ENCODE peak calls at places on chromosomes 4 and X, in five cellular contexts. B is H9, R is A673, J is ovary, Q is astrocyte of the cerebellum. O is an unnamed sample.

GRCh38 chr4:152956650-152957436 is 20.7 kb downstream of the FHDC1 start:
- DNase-seq in R (no peak), B (no peak), Q (peak; percentile 23), J (no peak), O (peak; percentile 65)

GRCh38 chr4:152398060-152398459 is 137.8 kb downstream of the FBXW7 start:
- DNase-seq in R (peak; percentile 51), J (no peak), Q (no peak), B (no peak), O (no peak)

GRCh38 chr4:155960522-155960921 is 6.9 kb upstream of the CTSO start:
- DNase-seq in Q (peak; percentile 50), R (no peak), B (no peak), J (no peak), O (no peak)

GRCh38 chr4:29311231-29311630 is 1408.9 kb upstream of the PCDH7 start:
- DNase-seq in R (no peak), J (no peak), Q (no peak), B (no peak), O (no peak)

GRCh38 chrX:129522184-129523059 is 868 bp downstream of the SMARCA1 start:
- DNase-seq in B (peak; percentile 67), R (peak; percentile 64), Q (no peak), J (peak; percentile 75), O (peak; percentile 31)

GRCh38 chr4:100098681-100099080 is 91.6 kb downstream of the DDIT4L start:
- DNase-seq in J (no peak), R (peak; percentile 39), Q (no peak), B (no peak), O (no peak)

GRCh38 chr4:4496604-4497372 is 45.1 kb downstream of the STX18 start:
- DNase-seq in B (no peak), J (peak; percentile 82), Q (no peak), R (no peak), O (no peak)

GRCh38 chrX:72100824-72101351 is 30.8 kb downstream of the RTL5 start:
- DNase-seq in B (no peak), Q (no peak), R (no peak), J (no peak), O (peak; percentile 41)

GRCh38 chr4:78954048-78954666 is 14.9 kb upstream of the PAQR3 start:
- DNase-seq in R (peak; percentile 21), B (peak; percentile 56), J (no peak), Q (no peak), O (no peak)

GRCh38 chrX:79195027-79195426 is 50.5 kb downstream of the GPR174 start:
- DNase-seq in Q (no peak), J (no peak), B (no peak), R (no peak), O (no peak)
- TF ChIP-seq CTCF in Q (no peak), J (no peak), B (no peak), R (no peak), O (no peak)

GRCh38 chr4:128288689-128289106 is 1.1 kb upstream of the PGRMC2 start:
- DNase-seq in R (peak; percentile 39), Q (no peak), B (no peak), J (no peak), O (peak; percentile 30)

GRCh38 chr4:128287159-128287870 is at the start of gene PGRMC2:
- DNase-seq in Q (no peak), J (peak; percentile 59), B (peak; percentile 56), R (no peak), O (peak; percentile 53)

GRCh38 chr4:128289523-128290158 is 2.0 kb upstream of the PGRMC2 start:
- DNase-seq in J (no peak), Q (no peak), R (no peak), B (no peak), O (no peak)

GRCh38 chr4:128286474-128287158 is 997 bp downstream of the PGRMC2 start:
- DNase-seq in J (no peak), R (peak; percentile 59), B (no peak), Q (peak; percentile 37), O (no peak)

GRCh38 chr4:128287871-128288688 is 467 bp upstream of the PGRMC2 start:
- DNase-seq in B (peak; percentile 98), J (peak; percentile 100), Q (peak; percentile 98), R (peak; percentile 99), O (peak; percentile 100)
- TF ChIP-seq CTCF in B (peak; percentile 47), J (peak; percentile 43), Q (no peak), R (no peak), O (peak; percentile 36)

GRCh38 chr4:149311076-149311475 is 504.6 kb downstream of the IQCM start:
- DNase-seq in J (no peak), Q (no peak), R (no peak), B (no peak), O (no peak)
- TF ChIP-seq CTCF in J (no peak), Q (no peak), R (no peak), B (no peak), O (no peak)

DNA sequence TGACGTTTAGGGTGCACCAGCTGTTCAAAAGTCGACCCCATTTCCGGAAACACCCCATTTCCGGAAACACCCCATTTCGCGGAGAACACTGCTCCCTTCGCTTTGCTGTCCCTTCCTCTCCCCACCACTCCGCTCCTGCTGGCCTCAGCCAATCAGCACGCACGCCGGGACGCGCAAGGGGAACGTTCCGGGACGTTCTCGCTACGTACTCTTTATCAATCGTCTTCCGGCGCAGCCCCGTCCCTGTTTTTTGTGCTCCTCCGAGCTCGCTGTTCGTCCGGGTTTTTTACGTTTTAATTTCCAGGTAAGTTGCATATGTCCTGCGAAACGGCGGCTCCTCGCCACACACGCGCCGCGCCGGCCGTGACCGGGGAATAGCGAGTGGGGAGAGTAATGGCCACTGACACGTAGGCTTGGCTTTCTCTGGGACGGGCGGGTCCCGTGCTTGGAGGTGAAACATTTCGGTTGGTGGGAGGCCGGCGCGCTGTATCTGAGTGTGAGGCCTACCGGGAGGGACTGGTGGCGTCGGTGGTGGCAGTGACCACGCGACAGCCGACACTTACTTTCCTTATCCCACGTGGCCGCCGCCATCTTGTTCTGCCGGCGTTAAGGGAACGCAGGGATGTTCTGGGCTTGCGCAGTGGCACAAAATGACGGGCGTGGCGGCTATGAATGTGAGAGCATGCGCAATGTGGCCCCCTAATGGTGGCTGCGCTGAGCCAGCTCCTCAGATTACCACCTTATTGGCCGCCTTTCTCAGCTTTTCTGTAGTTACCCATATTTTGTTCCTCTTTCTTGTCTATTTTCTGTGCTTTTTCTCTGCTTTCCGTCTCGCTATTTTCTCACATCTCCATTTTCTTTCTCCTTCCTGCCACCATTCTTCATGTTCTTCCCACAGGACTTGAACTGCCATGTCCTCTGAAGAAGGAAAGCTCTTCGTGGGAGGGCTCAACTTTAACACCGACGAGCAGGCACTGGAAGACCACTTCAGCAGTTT is at the start of gene RBM3:
- DNase-seq in R (peak; percentile 96), Q (peak; percentile 70), B (peak; percentile 89), J (peak; percentile 91), O (peak; percentile 94)
- TF ChIP-seq CTCF in R (peak; percentile 46), Q (peak; percentile 42), B (peak; percentile 45), J (no peak), O (peak; percentile 61)

DNA sequence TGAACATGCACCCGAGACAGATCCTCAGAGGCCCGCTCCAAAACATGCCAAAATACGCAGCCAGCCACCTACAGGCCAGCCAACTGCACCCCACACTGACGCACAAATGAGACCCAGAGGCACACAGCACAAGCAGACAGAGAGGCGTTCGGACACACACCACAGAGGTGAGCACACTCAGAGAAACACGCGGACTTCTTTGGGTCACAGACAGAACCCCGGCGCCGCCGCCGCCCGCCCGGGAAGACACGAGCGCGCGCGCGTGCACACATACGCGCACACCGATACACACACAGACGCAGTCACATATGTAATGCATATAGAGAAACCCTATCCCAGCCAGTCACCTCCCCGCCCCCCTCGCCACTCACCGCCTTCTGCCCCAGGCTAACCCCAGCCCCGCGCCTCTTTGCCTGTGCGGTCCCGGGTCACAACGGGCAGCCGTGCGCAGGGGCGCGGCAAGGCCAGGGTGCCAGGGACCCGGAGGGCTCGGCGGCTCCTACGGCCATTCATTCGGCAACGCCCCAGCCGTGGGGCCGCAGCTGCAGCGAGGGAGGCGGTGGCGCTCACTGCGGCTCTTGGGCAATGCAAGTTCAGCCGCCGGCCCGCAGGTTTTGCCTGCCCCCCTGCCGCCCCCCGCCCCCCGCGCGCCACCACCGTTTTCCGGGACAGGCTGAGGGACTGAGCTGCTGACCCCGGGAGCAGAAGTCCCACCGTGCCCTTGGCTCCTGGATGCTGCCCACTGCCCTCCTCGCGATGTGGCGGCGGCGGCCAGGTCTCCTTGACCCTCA is 532 bp downstream of the SEPTIN6 start:
- DNase-seq in R (peak; percentile 37), B (peak; percentile 34), J (peak; percentile 17), Q (no peak), O (peak; percentile 47)
- TF ChIP-seq CTCF in R (peak; percentile 28), B (peak; percentile 12), J (no peak), Q (peak; percentile 7), O (no peak)

GRCh38 chr4:62640296-62640695 is 1440.2 kb downstream of the ADGRL3 start:
- DNase-seq in R (no peak), Q (peak; percentile 15), J (no peak), B (no peak), O (no peak)

DNA sequence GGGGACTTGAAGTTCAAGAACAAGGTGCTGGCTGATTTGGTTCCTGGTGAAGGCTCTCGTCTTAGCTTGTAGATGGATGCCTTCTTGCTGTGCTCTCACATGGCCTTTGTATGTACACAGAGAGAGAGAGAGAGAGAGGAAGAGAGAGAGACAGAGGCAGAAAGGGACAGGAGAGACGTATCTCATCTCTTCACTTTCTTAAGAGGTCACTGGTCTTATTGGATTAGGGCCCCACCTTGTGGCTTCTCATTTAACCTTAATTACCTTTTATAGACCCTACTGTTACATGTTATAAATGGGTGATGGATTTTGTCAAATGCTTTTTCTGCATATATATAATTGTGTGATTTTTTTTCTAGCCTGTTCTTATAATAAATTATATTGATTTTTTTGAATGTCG is 1444.2 kb downstream of the ADGRL3 start:
- DNase-seq in Q (peak; percentile 5), B (peak; percentile 27), J (no peak), R (no peak), O (peak; percentile 10)
- TF ChIP-seq CTCF in Q (peak; percentile 18), B (peak; percentile 75), J (no peak), R (no peak), O (peak; percentile 23)

DNA sequence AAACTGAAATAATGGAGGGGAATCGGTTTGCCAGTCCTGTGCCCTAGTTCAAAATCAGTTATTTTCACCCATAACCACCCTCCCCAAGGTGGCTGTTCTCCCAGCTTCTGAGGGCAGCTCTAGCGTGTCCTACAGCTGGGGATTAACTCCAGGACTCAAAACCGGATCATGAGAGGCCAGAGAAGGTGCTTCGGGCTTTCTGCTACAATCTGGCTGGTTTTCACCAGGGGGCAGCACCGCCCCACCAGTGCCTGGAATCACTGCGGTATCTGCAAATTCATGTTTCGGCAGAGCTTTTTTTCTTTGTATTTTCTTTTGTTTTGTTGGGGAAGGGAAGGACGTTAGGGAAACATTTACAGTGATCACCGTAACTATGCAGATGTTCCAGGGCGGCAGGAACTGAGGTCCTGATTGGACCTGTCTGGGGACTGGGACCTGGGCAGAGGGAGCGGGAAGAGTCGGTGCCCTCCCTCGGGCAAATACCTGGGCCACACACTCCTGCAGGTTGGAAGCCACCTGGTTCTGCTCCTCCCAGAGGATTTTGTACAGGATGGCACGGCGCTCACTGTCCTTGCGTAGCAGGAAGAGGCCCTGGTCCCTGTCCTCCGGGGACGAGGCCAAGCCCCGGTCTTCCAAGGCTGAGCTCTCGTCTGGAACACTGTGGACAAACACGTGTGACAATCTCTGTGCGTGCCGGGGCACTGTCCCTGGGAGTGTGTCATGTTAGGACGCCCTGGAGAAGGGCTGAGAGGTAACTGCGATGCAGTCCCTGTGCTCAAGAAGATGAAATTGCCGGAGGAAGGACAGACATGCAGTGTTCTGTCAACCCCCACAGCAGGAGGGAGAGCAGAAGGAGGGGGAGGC is 28.7 kb downstream of the PDHA1 start:
- DNase-seq in R (peak; percentile 81), Q (peak; percentile 26), J (peak; percentile 61), B (peak; percentile 71), O (peak; percentile 67)
- TF ChIP-seq CTCF in R (peak; percentile 90), Q (peak; percentile 79), J (peak; percentile 30), B (peak; percentile 78), O (peak; percentile 58)

GRCh38 chrX:13747836-13748235 is 13.3 kb downstream of the OFD1 start:
- DNase-seq in Q (peak; percentile 53), B (no peak), R (peak; percentile 62), J (no peak), O (peak; percentile 57)
- TF ChIP-seq CTCF in Q (peak; percentile 68), B (peak; percentile 60), R (peak; percentile 61), J (peak; percentile 11), O (peak; percentile 46)

GRCh38 chr4:87423313-87424031 is 1.1 kb downstream of the NUDT9 start:
- DNase-seq in B (no peak), R (no peak), J (no peak), Q (no peak), O (no peak)
- TF ChIP-seq CTCF in B (no peak), R (peak; percentile 13), J (no peak), Q (no peak), O (no peak)

O was measured in transverse colon.